ENCODE peak calls at places on chromosomes 1 and 21, in ten cellular contexts. W, Z, A, Q, I, Y, J, E, G and C are unnamed samples.

GRCh38 chr1:114668784-114669561 is 876 bp downstream of the DENND2C start:
- DNase-seq in W (no peak), I (no peak), Z (no peak), E (peak; percentile 11), J (no peak), A (no peak), G (no peak), Y (peak; percentile 2), Q (peak; percentile 19), C (peak; percentile 5)

GRCh38 chr1:115748396-115749130 is 20.0 kb downstream of the CASQ2 start:
- DNase-seq in J (no peak), G (no peak), Z (no peak), W (no peak), Y (no peak), I (no peak), E (no peak), A (no peak), Q (no peak), C (no peak)

GRCh38 chr21:32611471-32611997 is 643 bp downstream of the CFAP298 start:
- DNase-seq in G (peak; percentile 47), Y (no peak), W (no peak), J (no peak), A (no peak), Q (peak; percentile 57), E (peak; percentile 68), Z (peak; percentile 46), I (peak; percentile 83), C (no peak)

GRCh38 chr1:6967431-6968079 is 182.3 kb downstream of the CAMTA1 start:
- DNase-seq in W (no peak), G (no peak), I (no peak), A (no peak), Q (peak; percentile 31), Y (no peak), Z (no peak), E (peak; percentile 46), J (no peak), C (no peak)

GRCh38 chr1:100422065-100422464 is 69.8 kb downstream of the CDC14A start:
- DNase-seq in Z (no peak), J (no peak), I (no peak), E (no peak), A (no peak), Y (no peak), Q (no peak), W (no peak), G (no peak), C (no peak)

GRCh38 chr1:203183828-203184227 is 2.7 kb downstream of the CHI3L1 start:
- DNase-seq in Q (no peak), J (no peak), Z (no peak), Y (no peak), G (no peak), E (no peak), W (no peak), I (no peak), A (no peak), C (no peak)

GRCh38 chr1:67679691-67680090 is 5.3 kb upstream of the GADD45A start:
- DNase-seq in Y (no peak), E (no peak), Z (no peak), I (no peak), A (no peak), Q (no peak), J (no peak), G (no peak), W (no peak), C (no peak)

GRCh38 chr1:26124433-26125318 is 13.1 kb downstream of the PDIK1L start:
- DNase-seq in E (no peak), Q (no peak), Y (no peak), J (no peak), G (no peak), I (no peak), W (no peak), Z (no peak), A (no peak), C (no peak)

GRCh38 chr1:184686540-184686939 is 68.1 kb downstream of the EDEM3 start:
- DNase-seq in J (no peak), Y (no peak), G (peak; percentile 49), E (peak; percentile 5), Z (no peak), A (no peak), I (no peak), W (no peak), Q (no peak), C (no peak)

GRCh38 chr1:9058465-9058864 is 11.0 kb downstream of the SLC2A5 start:
- DNase-seq in I (no peak), Z (no peak), W (no peak), Y (no peak), Q (no peak), J (no peak), E (no peak), G (no peak), A (no peak), C (no peak)

GRCh38 chr1:192225713-192226112 is 67.5 kb downstream of the RGS18 start:
- DNase-seq in W (no peak), G (peak; percentile 44), Y (peak; percentile 20), Z (no peak), J (no peak), A (no peak), Q (no peak), E (no peak), I (no peak), C (no peak)

GRCh38 chr1:17212487-17213121 is 7.7 kb downstream of the PADI1 start:
- DNase-seq in E (no peak), A (peak; percentile 58), I (no peak), J (no peak), W (no peak), Q (peak; percentile 74), G (peak; percentile 94), Z (peak; percentile 73), Y (peak; percentile 47), C (no peak)

GRCh38 chr1:16979475-16980327 is 719 bp downstream of the MFAP2 start:
- DNase-seq in Z (peak; percentile 71), I (no peak), Q (peak; percentile 93), W (no peak), Y (no peak), A (no peak), G (no peak), E (no peak), J (no peak), C (no peak)

GRCh38 chr1:25217598-25218232 is 14.6 kb downstream of the SYF2 start:
- DNase-seq in W (no peak), E (no peak), Z (no peak), Q (no peak), A (no peak), J (no peak), G (no peak), I (no peak), Y (no peak), C (no peak)

GRCh38 chr21:37762606-37763005 is 153.7 kb downstream of the KCNJ6 start:
- DNase-seq in A (no peak), G (no peak), E (no peak), Q (no peak), W (no peak), Y (no peak), I (peak; percentile 37), J (peak; percentile 10), Z (no peak), C (no peak)

GRCh38 chr1:233905416-233906051 is 1.1 kb downstream of the SLC35F3 start:
- DNase-seq in I (peak; percentile 67), Q (peak; percentile 43), W (no peak), Y (no peak), Z (peak; percentile 8), A (peak; percentile 64), J (no peak), E (no peak), G (no peak), C (peak; percentile 11)

GRCh38 chr1:76330993-76331603 is 256.6 kb downstream of the ST6GALNAC3 start:
- DNase-seq in Z (peak; percentile 59), J (no peak), Q (peak; percentile 17), G (peak; percentile 52), A (peak; percentile 13), W (peak; percentile 40), I (no peak), E (peak; percentile 67), Y (peak; percentile 17), C (peak; percentile 45)

GRCh38 chr1:91622586-91622985 is 121.9 kb downstream of the CDC7 start:
- DNase-seq in Q (no peak), A (no peak), I (no peak), W (no peak), G (no peak), J (no peak), Z (no peak), Y (no peak), E (no peak), C (no peak)

GRCh38 chr1:201374376-201374775 is 3.1 kb downstream of the TNNT2 start:
- DNase-seq in Z (no peak), Y (no peak), J (no peak), Q (no peak), G (no peak), E (no peak), I (no peak), W (peak; percentile 69), A (peak; percentile 64), C (no peak)

GRCh38 chr1:31957701-31958674 is 19.8 kb upstream of the PTP4A2 start:
- DNase-seq in J (no peak), E (peak; percentile 23), W (no peak), Z (no peak), I (no peak), G (peak; percentile 96), Q (no peak), A (no peak), Y (no peak), C (no peak)

GRCh38 chr1:36874271-36875017 is 159.9 kb downstream of the GRIK3 start:
- DNase-seq in Q (no peak), G (no peak), W (no peak), Y (no peak), E (no peak), I (no peak), Z (no peak), J (no peak), A (no peak), C (no peak)

GRCh38 chr21:36792505-36792967 is 93.6 kb downstream of the SIM2 start:
- DNase-seq in A (no peak), Y (no peak), Z (no peak), J (no peak), G (no peak), Q (no peak), I (no peak), W (no peak), E (no peak), C (no peak)

GRCh38 chr21:38787461-38788274 is 18.1 kb upstream of the ETS2 start:
- DNase-seq in G (peak; percentile 57), Y (no peak), J (no peak), I (no peak), W (no peak), E (no peak), A (no peak), Z (peak; percentile 55), Q (peak; percentile 60), C (no peak)

GRCh38 chr1:155134858-155135415 is 715 bp upstream of the SLC50A1 start:
- DNase-seq in Q (peak; percentile 71), W (no peak), Y (peak; percentile 57), E (no peak), I (peak; percentile 93), G (peak; percentile 81), J (no peak), Z (peak; percentile 69), A (peak; percentile 81), C (peak; percentile 50)

GRCh38 chr1:108893141-108893530 is 16.4 kb downstream of the GPSM2 start:
- DNase-seq in E (no peak), I (no peak), W (no peak), Z (no peak), A (no peak), G (no peak), Q (no peak), Y (no peak), J (no peak), C (no peak)

GRCh38 chr1:26336477-26337205 is 17.3 kb downstream of the CRYBG2 start:
- DNase-seq in E (peak; percentile 58), A (peak; percentile 65), I (peak; percentile 98), Y (no peak), Z (peak; percentile 99), W (peak; percentile 34), Q (peak; percentile 99), J (peak; percentile 87), G (no peak), C (peak; percentile 72)

GRCh38 chr1:47424336-47424982 is 8.4 kb downstream of the FOXE3 start:
- DNase-seq in W (peak; percentile 53), Z (peak; percentile 84), G (peak; percentile 64), Q (peak; percentile 78), E (peak; percentile 22), Y (no peak), J (no peak), A (peak; percentile 75), I (no peak), C (peak; percentile 64)

GRCh38 chr1:166884040-166884642 is 8.1 kb upstream of the TADA1 start:
- DNase-seq in A (peak; percentile 47), Q (peak; percentile 90), W (peak; percentile 20), I (peak; percentile 83), G (no peak), E (no peak), J (peak; percentile 45), Z (peak; percentile 86), Y (no peak), C (peak; percentile 56)